ENCODE peak calls at places on chromosomes 13 and 19, in four cellular contexts. Z is kidney epithelial cell, X is left lung, V is spleen. M is an unnamed sample.

GRCh38 chr13:35675651-35676050 is 199.2 kb upstream of the MAB21L1 start:
- DNase-seq in Z (no peak), X (no peak), V (no peak), M (no peak)

GRCh38 chr19:1862424-1863307 is 713 bp downstream of the KLF16 start:
- DNase-seq in Z (no peak), X (peak), V (peak), M (no peak)

GRCh38 chr19:42468273-42468796 is 25.6 kb upstream of the CXCL17 start:
- DNase-seq in Z (no peak), X (no peak), V (no peak), M (no peak)

GRCh38 chr13:66835040-66835628 is 395.0 kb downstream of the PCDH9 start:
- DNase-seq in Z (peak), X (no peak), V (no peak), M (peak)

GRCh38 chr19:1406496-1406817 is 929 bp upstream of the DAZAP1 start:
- DNase-seq in Z (no peak), X (no peak), V (no peak), M (no peak)

GRCh38 chr19:42246143-42246868 is 3.9 kb upstream of the GSK3A start:
- DNase-seq in Z (no peak), X (peak), V (peak), M (peak)

GRCh38 chr19:48568345-48568886 is 16.4 kb downstream of the SULT2B1 start:
- DNase-seq in Z (peak), X (peak), V (no peak), M (peak)

GRCh38 chr19:49200238-49200862 is 42.8 kb downstream of the TRPM4 start:
- DNase-seq in Z (no peak), X (no peak), V (no peak), M (no peak)

GRCh38 chr19:40525234-40526051 is 51.2 kb upstream of the SHKBP1 start:
- DNase-seq in Z (no peak), X (no peak), V (no peak), M (no peak)

GRCh38 chr19:44611812-44612295 is 1.5 kb upstream of the IGSF23 start:
- DNase-seq in Z (no peak), X (no peak), V (no peak), M (no peak)

GRCh38 chr19:8577247-8577646 is at the start of gene MYO1F:
- DNase-seq in Z (no peak), X (peak), V (peak), M (no peak)

DNA sequence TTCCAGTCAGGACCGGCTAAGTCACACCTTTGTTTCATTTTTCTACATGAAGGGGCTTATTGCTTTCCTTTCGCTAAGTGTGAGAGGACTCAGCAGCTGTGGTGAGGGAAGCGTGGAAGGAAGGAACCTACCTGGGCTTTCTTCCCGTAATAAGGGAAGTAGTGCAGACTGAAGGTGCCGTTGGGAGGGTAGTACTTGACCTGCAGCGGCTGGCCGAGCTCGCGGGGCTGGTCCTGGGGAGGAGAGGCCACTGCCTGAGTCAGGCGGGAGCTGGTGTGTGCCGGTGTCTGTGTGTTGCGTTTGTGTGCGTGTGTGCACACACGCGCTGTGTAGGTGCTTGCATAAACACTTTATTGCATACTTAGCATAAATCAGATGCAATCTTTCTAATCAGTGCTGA is 7.7 kb downstream of the ATP4B start:
- DNase-seq in Z (no peak), X (peak), V (peak), M (no peak)
- TF ChIP-seq CTCF in Z (no peak), X (no peak), V (no peak), M (no peak)

GRCh38 chr19:6772866-6773322 is 386 bp downstream of the VAV1 start:
- DNase-seq in Z (no peak), X (no peak), V (no peak), M (no peak)
- H3K4me3 ChIP-seq in Z (no peak), X (peak), V (peak), M (no peak)

DNA sequence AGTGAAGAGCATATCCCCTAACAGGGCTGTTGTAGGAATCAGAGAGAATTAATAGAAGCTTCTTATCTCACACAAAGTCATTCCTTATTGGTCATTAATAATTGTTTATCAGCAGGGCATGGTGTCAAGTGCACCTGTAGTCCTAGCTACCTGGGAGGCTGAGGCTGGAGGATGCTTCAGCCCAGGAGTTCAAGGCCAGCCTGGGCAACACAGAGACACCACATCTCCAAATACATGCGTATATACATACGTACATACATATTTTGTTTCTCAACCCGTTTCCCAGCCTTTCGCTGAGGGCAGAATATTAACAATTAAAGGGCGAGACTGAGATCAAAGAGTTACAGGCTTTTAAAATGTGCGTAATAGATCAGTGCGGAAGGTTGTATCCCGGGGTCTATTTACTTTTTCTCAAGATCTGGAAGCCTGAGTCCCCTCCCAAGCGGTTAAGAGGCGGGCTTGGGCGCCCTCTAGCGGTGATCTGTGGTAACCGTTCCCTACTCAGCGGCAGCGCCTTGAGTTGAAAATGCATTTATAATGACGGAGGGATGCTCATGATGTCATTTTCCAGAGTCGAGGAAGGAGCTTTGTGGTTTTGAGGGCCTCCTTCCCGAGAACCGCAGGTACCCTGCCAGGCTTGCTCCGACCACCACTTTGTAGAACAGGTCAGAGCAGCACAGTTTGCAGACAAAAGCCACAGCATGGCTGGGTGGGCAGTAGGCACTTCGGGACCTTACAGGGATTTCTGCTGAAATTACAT is 169.6 kb upstream of the GPR12 start:
- DNase-seq in Z (no peak), X (peak), V (peak), M (peak)
- TF ChIP-seq CTCF in Z (peak), X (peak), V (peak), M (peak)

GRCh38 chr13:93767917-93768422 is 541.4 kb downstream of the GPC6 start:
- DNase-seq in Z (peak), X (no peak), V (no peak), M (no peak)
- H3K4me3 ChIP-seq in Z (no peak), X (no peak), V (no peak), M (no peak)

DNA sequence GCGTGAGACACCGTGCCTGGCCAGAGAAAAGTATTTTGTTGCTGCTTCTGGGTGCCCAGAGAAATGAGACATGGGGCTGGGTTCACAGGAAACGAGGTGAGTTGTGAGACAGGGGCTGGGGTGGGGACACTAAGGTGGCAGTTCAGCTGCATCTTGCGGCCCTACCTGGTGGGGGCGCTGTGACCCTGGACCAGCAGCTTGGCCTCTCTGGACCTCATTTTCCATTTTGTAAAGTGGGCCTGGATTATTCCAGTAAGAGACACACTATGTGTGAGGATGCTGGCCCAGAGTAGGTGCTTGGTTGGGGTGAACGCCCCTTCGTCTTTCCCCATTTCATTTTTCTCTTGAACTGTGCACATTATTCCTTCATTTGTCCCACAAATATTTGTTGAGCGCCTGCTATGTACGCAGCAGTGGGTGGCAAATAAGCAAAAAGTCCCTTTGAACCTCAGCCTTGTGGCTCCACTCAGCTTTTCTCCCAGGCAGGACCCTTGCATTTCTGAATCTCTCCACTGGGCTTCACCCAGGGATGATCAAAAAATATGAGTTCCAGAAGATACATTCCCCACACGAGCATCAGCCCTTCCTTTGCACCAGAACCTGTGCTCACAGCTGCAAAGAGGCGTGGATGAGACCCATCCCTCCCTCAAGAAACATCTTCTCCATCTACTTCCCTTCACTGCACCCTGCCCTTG is 26.6 kb upstream of the OR10H1 start:
- DNase-seq in Z (no peak), X (no peak), V (no peak), M (no peak)
- TF ChIP-seq CTCF in Z (no peak), X (no peak), V (no peak), M (no peak)